ENCODE peak calls at places on chromosomes 6 and 20, in eight cellular contexts. B is GM13977, D is glutamatergic neuron, C is tibial artery, M is mesothelial cell of epicardium, E is A673, S is OCI-LY7, K is left ventricle myocardium inferior. T is an unnamed sample.

GRCh38 chr20:41135187-41135887 is 2.0 kb upstream of the PLCG1 start:
- DNase-seq in B (peak), D (peak), C (no peak), M (no peak), E (peak), S (peak), K (no peak), T (peak)

GRCh38 chr6:129730477-129731165 is 20.6 kb upstream of the ARHGAP18 start:
- DNase-seq in B (peak), D (no peak), C (no peak), M (no peak), E (peak), S (peak), K (no peak), T (no peak)

GRCh38 chr6:39430968-39431523 is 108.5 kb upstream of the KCNK16 start:
- DNase-seq in B (no peak), D (peak), C (peak), M (peak), E (peak), S (no peak), K (peak), T (no peak)

GRCh38 chr20:5316188-5317158 is at the start of gene PROKR2:
- DNase-seq in B (no peak), D (peak), C (no peak), M (peak), E (peak), S (no peak), K (no peak), T (no peak)

GRCh38 chr6:13526718-13527668 is 39.6 kb upstream of the GFOD1 start:
- DNase-seq in B (peak), D (no peak), C (peak), M (no peak), E (peak), S (peak), K (peak), T (peak)

GRCh38 chr6:39791850-39792500 is at the start of gene DAAM2:
- DNase-seq in B (no peak), D (peak), C (peak), M (peak), E (peak), S (no peak), K (peak), T (no peak)

GRCh38 chr6:30884521-30885480 is 482 bp downstream of the DDR1 start:
- DNase-seq in B (peak), D (peak), C (peak), M (peak), E (peak), S (peak), K (peak), T (no peak)

GRCh38 chr20:17967595-17968365 is 814 bp downstream of the SNX5 start:
- DNase-seq in B (no peak), D (no peak), C (peak), M (no peak), E (no peak), S (peak), K (no peak), T (no peak)

GRCh38 chr20:57130160-57130772 is 136.2 kb downstream of the BMP7 start:
- DNase-seq in B (no peak), D (no peak), C (no peak), M (no peak), E (no peak), S (no peak), K (no peak), T (no peak)

GRCh38 chr6:28542440-28543293 is 17.0 kb downstream of the GPX5 start:
- DNase-seq in B (peak), D (peak), C (no peak), M (peak), E (peak), S (peak), K (no peak), T (no peak)
- TF ChIP-seq CTCF in B (peak), D (peak), C (no peak), M (peak), E (peak), S (peak), K (peak), T (no peak)

DNA sequence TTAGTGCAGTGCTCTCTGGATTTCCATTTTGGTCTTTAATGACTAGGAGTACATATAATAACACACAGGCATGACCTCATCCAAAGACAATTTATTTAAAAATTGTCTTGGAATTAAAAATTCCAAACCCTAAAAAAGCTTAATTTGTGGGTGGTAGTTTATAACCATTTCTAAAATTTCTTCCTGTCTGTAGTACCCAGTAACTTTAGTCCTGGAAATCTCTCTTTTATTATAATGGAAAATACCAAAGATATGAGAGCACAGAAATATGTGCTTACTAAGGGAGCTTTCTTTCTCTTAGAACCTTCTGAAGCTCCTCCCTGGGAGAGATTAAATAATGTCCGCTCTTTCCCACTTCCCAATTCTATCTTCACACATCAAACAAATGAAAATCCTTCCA is 70.5 kb upstream of the PRL start:
- DNase-seq in B (no peak), D (no peak), C (no peak), M (no peak), E (no peak), S (no peak), K (no peak), T (no peak)
- TF ChIP-seq CTCF in B (no peak), D (no peak), C (no peak), M (no peak), E (no peak), S (no peak), K (no peak), T (no peak)

DNA sequence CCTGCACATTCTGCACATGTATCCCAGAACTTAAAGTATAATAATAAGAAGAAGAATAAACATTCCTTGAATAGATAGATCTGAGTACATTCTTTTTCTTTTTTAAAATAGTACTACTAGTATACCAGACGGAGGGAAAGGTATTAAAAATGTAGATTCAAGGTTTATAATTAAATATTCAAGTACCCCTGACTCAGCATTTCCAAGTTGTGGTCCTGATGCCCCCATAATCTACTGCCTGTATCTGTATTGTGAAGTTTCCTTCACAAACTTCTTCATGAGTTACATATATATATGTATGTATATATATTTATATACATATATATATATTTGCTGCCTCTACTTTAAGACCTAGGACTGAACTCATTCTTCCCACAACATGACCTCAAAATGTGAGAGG is 14.0 kb downstream of the FRK start:
- DNase-seq in B (no peak), D (no peak), C (no peak), M (no peak), E (no peak), S (no peak), K (no peak), T (no peak)
- TF ChIP-seq CTCF in B (no peak), D (no peak), C (no peak), M (no peak), E (no peak), S (no peak), K (no peak), T (no peak)

GRCh38 chr20:50381053-50381732 is 129.0 kb upstream of the PTPN1 start:
- DNase-seq in B (no peak), D (no peak), C (no peak), M (no peak), E (peak), S (no peak), K (no peak), T (no peak)
- TF ChIP-seq CTCF in B (no peak), D (no peak), C (no peak), M (no peak), E (no peak), S (peak), K (no peak), T (no peak)

T was measured in natural killer cell.